ENCODE peak calls at places on chromosome 1, in five cellular contexts. I is dorsolateral prefrontal cortex, O is hepatocyte, D is adrenal gland, H is colonic mucosa. A is an unnamed sample.

GRCh38 chr1:159928491-159929050 is 3.3 kb upstream of the TAGLN2 start:
- DNase-seq in H (no peak), D (no peak), I (no peak), O (no peak), A (no peak)

GRCh38 chr1:47437518-47438320 is at the start of gene FOXD2:
- DNase-seq in D (peak), H (peak), I (no peak), O (peak), A (no peak)

GRCh38 chr1:26602378-26602959 is 72.9 kb downstream of the RPS6KA1 start:
- DNase-seq in I (no peak), O (peak), D (no peak), H (peak), A (peak)

GRCh38 chr1:3474421-3474820 is 20.0 kb downstream of the ARHGEF16 start:
- DNase-seq in H (no peak), I (no peak), D (no peak), O (no peak), A (no peak)

GRCh38 chr1:18266391-18266790 is 158.8 kb downstream of the IGSF21 start:
- DNase-seq in O (peak), D (no peak), H (no peak), I (no peak), A (no peak)

GRCh38 chr1:211132681-211133392 is 1.1 kb downstream of the KCNH1 start:
- DNase-seq in I (no peak), D (no peak), H (no peak), O (no peak), A (no peak)

GRCh38 chr1:91622586-91622985 is 121.9 kb downstream of the CDC7 start:
- DNase-seq in D (peak), I (peak), H (peak), O (no peak), A (no peak)

GRCh38 chr1:166069390-166069789 is 97.4 kb downstream of the FAM78B start:
- DNase-seq in D (no peak), O (peak), H (no peak), I (no peak), A (no peak)

GRCh38 chr1:34806396-34806795 is 13.6 kb downstream of the GJA4 start:
- DNase-seq in H (no peak), D (no peak), O (no peak), I (no peak), A (no peak)

GRCh38 chr1:156661932-156662587 is 15.1 kb downstream of the NES start:
- DNase-seq in D (no peak), H (no peak), I (peak), O (no peak), A (no peak)

GRCh38 chr1:32773018-32773763 is 44.0 kb downstream of the YARS1 start:
- DNase-seq in H (peak), O (peak), D (peak), I (peak), A (peak)

GRCh38 chr1:4600615-4601460 is 53.6 kb upstream of the AJAP1 start:
- DNase-seq in I (no peak), H (no peak), O (no peak), D (no peak), A (no peak)

GRCh38 chr1:172149377-172149776 is 271.1 kb upstream of the C1orf105 start:
- DNase-seq in D (no peak), H (no peak), I (no peak), O (no peak), A (no peak)

GRCh38 chr1:116807394-116807793 is 53.2 kb downstream of the CD2 start:
- DNase-seq in H (no peak), I (no peak), D (no peak), O (no peak), A (no peak)

GRCh38 chr1:21764615-21765423 is 18.1 kb downstream of the USP48 start:
- DNase-seq in O (no peak), I (no peak), D (peak), H (no peak), A (peak)
- H3K4me3 ChIP-seq in O (no peak), I (no peak), D (no peak), H (no peak), A (no peak)

DNA sequence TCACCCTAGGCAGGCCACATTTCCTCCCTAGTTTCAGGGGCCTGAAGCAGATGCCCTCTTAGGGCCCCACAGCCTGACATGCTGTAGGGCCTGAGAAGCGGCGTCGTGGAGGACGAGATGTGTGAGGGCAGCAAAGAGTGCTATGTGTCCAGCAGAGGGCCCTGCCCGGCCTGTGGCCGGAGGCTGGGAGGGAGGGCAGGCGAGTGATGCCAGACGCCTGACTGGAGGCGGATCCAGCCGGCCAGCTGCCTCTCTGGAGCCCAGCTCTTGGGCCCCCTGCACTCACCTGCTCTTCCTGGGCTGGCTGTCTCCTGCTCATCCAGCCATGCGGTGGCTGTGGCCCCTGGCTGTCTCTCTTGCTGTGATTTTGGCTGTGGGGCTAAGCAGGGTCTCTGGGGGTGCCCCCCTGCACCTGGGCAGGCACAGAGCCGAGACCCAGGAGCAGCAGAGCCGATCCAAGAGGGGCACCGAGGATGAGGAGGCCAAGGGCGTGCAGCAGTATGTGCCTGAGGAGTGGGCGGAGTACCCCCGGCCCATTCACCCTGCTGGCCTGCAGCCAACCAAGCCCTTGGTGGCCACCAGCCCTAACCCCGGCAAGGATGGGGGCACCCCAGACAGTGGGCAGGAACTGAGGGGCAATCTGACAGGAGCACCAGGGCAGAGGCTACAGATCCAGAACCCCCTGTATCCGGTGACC is at the start of gene GPR37L1:
- DNase-seq in D (peak), H (no peak), O (peak), I (peak), A (no peak)
- TF ChIP-seq CTCF in D (peak), H (no peak), O (peak), I (peak), A (peak)

GRCh38 chr1:152513081-152513480 is 1.2 kb upstream of the CRCT1 start:
- DNase-seq in D (no peak), H (no peak), O (no peak), I (no peak), A (no peak)

GRCh38 chr1:152515454-152515823 is 1.2 kb downstream of the CRCT1 start:
- DNase-seq in H (no peak), I (no peak), O (no peak), D (peak), A (no peak)

GRCh38 chr1:152516082-152516481 is 1.8 kb downstream of the CRCT1 start:
- DNase-seq in I (no peak), O (no peak), H (no peak), D (no peak), A (no peak)

GRCh38 chr1:152517237-152517811 is 3.0 kb downstream of the CRCT1 start:
- DNase-seq in H (no peak), D (peak), O (no peak), I (no peak), A (no peak)

DNA sequence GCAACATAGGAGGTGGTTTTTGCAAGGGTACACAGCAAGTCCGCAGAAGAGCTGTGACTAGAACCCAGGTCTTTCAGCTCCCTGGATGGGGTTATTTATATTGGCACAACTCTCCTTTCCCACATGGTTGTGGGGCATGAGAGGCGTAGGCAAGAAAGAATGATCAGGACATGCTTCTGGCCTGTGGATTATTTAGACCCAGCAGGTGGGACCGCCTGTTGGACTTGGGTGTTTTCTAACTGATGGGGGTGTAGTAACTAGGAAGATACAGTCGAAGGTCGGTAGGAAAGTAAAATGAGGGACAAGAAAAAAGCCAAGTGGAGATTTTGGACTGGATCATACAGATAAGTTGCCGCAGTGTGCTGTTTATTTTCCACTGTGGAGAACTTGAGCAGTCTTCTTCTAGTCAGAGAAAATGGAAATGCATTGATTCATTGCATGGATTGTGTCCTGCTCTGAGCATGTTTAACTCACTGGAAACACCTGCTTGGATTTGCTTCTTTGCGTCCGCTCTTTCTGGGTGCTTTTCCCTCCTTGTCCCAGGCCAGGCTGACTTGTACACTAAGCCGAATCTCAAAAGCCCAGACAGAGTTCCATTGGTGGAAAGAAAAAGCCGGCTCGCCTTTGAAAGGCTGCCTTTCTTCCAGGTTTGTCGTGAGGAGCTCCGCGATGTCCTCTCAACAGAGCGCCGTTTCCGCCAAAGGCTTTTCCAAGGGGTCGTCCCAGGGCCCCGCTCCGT is 602 bp downstream of the CRCT1 start:
- DNase-seq in I (no peak), H (no peak), D (no peak), O (no peak), A (no peak)
- H3K4me3 ChIP-seq in I (peak), H (peak), D (no peak), O (no peak), A (no peak)

DNA sequence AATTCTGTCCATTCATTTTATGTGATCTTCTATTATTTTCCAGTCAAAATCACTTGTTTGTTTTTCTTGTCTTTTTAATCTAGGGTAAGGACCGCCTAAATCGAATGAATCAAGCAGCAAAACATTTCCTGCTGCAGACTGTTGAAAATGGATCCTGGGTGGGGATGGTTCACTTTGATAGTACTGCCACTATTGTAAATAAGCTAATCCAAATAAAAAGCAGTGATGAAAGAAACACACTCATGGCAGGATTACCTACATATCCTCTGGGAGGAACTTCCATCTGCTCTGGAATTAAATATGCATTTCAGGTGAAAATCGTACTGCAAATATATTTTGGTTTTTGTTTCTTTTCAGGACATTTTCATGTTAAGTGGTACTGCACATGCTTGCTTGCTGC is 20.5 kb downstream of the CLCA4 start:
- DNase-seq in D (no peak), I (no peak), O (no peak), H (no peak), A (no peak)
- TF ChIP-seq CTCF in D (no peak), I (no peak), O (no peak), H (no peak), A (no peak)

DNA sequence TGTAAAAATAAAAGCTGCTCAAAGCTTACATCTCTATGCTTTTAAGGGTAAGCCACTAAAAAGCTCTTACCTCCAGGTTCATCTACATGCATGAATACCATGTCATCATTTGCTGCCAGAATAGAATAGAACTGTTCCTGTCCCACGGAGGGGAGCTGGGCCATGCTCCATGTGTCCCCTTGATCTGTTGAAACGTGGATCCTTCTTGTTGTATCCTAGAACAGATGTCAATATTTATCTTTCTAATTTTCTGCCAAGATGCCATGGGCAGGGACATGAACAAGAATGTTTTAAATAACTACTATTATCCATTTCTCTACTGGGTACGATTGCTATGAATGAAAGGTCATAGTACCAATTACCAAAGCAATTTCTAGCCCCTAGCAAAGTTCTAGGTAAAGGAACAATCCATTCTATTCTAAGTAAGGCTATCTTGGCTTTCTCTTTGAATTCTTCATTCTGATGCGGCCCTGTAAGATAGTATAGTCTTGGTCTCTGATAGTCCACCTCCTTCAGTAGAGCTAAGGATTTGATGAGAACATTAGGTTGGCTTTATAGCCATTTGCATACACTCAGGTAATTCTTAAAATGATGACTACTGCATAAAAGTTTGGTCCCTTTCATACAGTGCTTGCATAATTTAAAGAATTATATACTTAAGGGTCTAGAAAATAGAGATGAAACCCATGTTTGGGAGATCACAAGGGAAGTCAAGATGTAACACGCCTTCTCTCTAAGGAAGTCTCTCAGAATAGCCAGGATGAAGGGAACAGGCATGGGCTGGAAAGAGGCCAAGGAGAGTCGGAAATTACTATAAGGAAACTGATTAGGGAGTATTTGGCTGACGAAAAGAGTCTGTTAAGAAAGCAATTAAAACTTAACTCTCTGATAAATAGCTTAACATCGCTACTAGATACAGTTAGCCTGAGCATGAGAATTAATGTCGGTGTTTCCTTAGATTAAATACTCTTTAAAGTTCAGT is 35.4 kb upstream of the MYBPHL start:
- DNase-seq in D (no peak), H (no peak), O (no peak), I (no peak), A (no peak)
- H3K4me3 ChIP-seq in D (no peak), H (no peak), O (no peak), I (no peak), A (no peak)

GRCh38 chr1:9320520-9321479 is 28.1 kb downstream of the SPSB1 start:
- DNase-seq in D (no peak), I (no peak), H (no peak), O (peak), A (no peak)
- TF ChIP-seq CTCF in D (no peak), I (no peak), H (no peak), O (no peak), A (no peak)

GRCh38 chr1:207424570-207425131 is 29.5 kb upstream of the CR2 start:
- DNase-seq in O (no peak), D (peak), H (no peak), I (no peak), A (no peak)
- H3K4me3 ChIP-seq in O (no peak), D (no peak), H (no peak), I (no peak), A (no peak)

GRCh38 chr1:243984788-243985187 is 66.3 kb upstream of the ZBTB18 start:
- DNase-seq in H (no peak), O (no peak), D (no peak), I (no peak), A (no peak)
- TF ChIP-seq CTCF in H (no peak), O (no peak), D (no peak), I (no peak), A (no peak)

GRCh38 chr1:181105134-181106021 is 16.9 kb downstream of the IER5 start:
- DNase-seq in I (peak), O (peak), D (peak), H (peak), A (no peak)

GRCh38 chr1:181106479-181106878 is 18.0 kb downstream of the IER5 start:
- DNase-seq in O (no peak), I (peak), D (no peak), H (no peak), A (no peak)

GRCh38 chr1:181107711-181108110 is 19.2 kb downstream of the IER5 start:
- DNase-seq in H (no peak), I (peak), D (no peak), O (no peak), A (no peak)

GRCh38 chr1:181104790-181105133 is 16.3 kb downstream of the IER5 start:
- DNase-seq in O (peak), D (peak), H (no peak), I (no peak), A (no peak)

DNA sequence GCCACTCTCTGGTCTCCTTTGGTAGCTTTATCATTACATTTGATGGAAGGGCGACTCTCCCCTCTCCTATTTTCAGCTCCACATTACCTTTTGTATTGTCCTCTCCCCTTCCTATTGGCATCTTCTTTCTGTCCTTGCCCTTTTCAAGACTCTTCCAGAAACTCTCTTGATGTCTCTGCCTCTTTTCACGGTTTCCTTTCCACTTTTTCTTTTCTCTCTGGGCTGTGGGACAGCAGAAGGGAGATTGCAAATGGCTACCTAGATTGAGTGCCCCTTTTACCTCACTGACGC is 17.5 kb downstream of the IER5 start:
- DNase-seq in H (no peak), D (no peak), O (no peak), I (no peak), A (no peak)
- H3K4me3 ChIP-seq in H (no peak), D (peak), O (no peak), I (peak), A (no peak)

GRCh38 chr1:1452882-1453281 is 3.4 kb downstream of the ATAD3C start:
- DNase-seq in D (no peak), H (no peak), I (no peak), O (no peak), A (no peak)

GRCh38 chr1:1451696-1452364 is 2.3 kb downstream of the ATAD3C start:
- DNase-seq in I (no peak), D (no peak), H (no peak), O (no peak), A (no peak)

GRCh38 chr1:1460540-1461130 is 10.9 kb upstream of the ATAD3B start:
- DNase-seq in O (no peak), D (no peak), I (no peak), H (no peak), A (no peak)

GRCh38 chr1:1455366-1455884 is 5.9 kb downstream of the ATAD3C start:
- DNase-seq in O (no peak), I (no peak), D (no peak), H (no peak), A (no peak)
- TF ChIP-seq CTCF in O (no peak), I (no peak), D (no peak), H (no peak), A (no peak)